ENCODE peak calls at places on chromosomes 3 and 15, in ten cellular contexts. G is ELR, D is NAMALWA, M is AG20443, K is K562, N is NCI-H2081, F is cardiac muscle cell, H is AG09309, X is AG08396, Y is HFF-Myc. Q is an unnamed sample.

GRCh38 chr3:23389089-23389488 is 186.0 kb downstream of the UBE2E2 start:
- DNase-seq in G (no peak), D (peak), M (no peak), K (no peak), N (peak), F (no peak), H (no peak), X (no peak), Y (no peak), Q (no peak)

GRCh38 chr15:66803182-66803729 is 101.2 kb downstream of the SMAD6 start:
- DNase-seq in G (peak), D (no peak), M (peak), K (peak), N (no peak), F (peak), H (peak), X (peak), Y (peak), Q (peak)

GRCh38 chr3:138468886-138469285 is 34.5 kb downstream of the ESYT3 start:
- DNase-seq in G (peak), D (no peak), M (peak), K (no peak), N (no peak), F (no peak), H (peak), X (no peak), Y (no peak), Q (peak)

GRCh38 chr3:29683306-29683993 is 402.6 kb downstream of the RBMS3 start:
- DNase-seq in G (peak), D (no peak), M (peak), K (peak), N (no peak), F (peak), H (peak), X (peak), Y (no peak), Q (peak)

GRCh38 chr15:64749999-64750657 is 25.3 kb downstream of the RBPMS2 start:
- DNase-seq in G (peak), D (no peak), M (peak), K (peak), N (no peak), F (peak), H (no peak), X (peak), Y (no peak), Q (no peak)

GRCh38 chr15:90954712-90955671 is at the start of gene RCCD1:
- DNase-seq in G (peak), D (peak), M (peak), K (peak), N (peak), F (peak), H (peak), X (peak), Y (peak), Q (peak)

GRCh38 chr3:126677862-126678549 is 23.1 kb upstream of the TXNRD3 start:
- DNase-seq in G (no peak), D (no peak), M (peak), K (no peak), N (no peak), F (no peak), H (no peak), X (no peak), Y (no peak), Q (no peak)

GRCh38 chr15:68204361-68204760 is 771 bp downstream of the CALML4 start:
- DNase-seq in G (no peak), D (no peak), M (no peak), K (no peak), N (no peak), F (no peak), H (no peak), X (no peak), Y (no peak), Q (no peak)

GRCh38 chr3:197306374-197307086 is 8.1 kb upstream of the DLG1 start:
- DNase-seq in G (peak), D (no peak), M (peak), K (no peak), N (no peak), F (peak), H (peak), X (peak), Y (no peak), Q (peak)

GRCh38 chr3:52176951-52177700 is 20.8 kb upstream of the ALAS1 start:
- DNase-seq in G (no peak), D (no peak), M (no peak), K (no peak), N (no peak), F (no peak), H (no peak), X (no peak), Y (no peak), Q (peak)

GRCh38 chr3:123256256-123256655 is 54.5 kb downstream of the SEC22A start:
- DNase-seq in G (no peak), D (no peak), M (no peak), K (no peak), N (no peak), F (no peak), H (no peak), X (no peak), Y (no peak), Q (no peak)

GRCh38 chr3:194102436-194102835 is 33.5 kb upstream of the HES1 start:
- DNase-seq in G (no peak), D (no peak), M (no peak), K (no peak), N (no peak), F (no peak), H (no peak), X (no peak), Y (no peak), Q (no peak)

GRCh38 chr15:56752986-56753385 is 19.7 kb upstream of the ZNF280D start:
- DNase-seq in G (no peak), D (no peak), M (no peak), K (no peak), N (no peak), F (no peak), H (no peak), X (no peak), Y (no peak), Q (no peak)

GRCh38 chr15:57567909-57568308 is 23.8 kb upstream of the MYZAP start:
- DNase-seq in G (no peak), D (no peak), M (no peak), K (no peak), N (no peak), F (peak), H (no peak), X (no peak), Y (no peak), Q (peak)

GRCh38 chr3:186053954-186054353 is 54.9 kb downstream of the ETV5 start:
- DNase-seq in G (peak), D (no peak), M (no peak), K (no peak), N (no peak), F (no peak), H (no peak), X (peak), Y (no peak), Q (no peak)